ENCODE peak calls at places on chromosomes 11 and 22, in nine cellular contexts. I, H, O, Y, C, Z, G, M and R are unnamed samples.

GRCh38 chr11:68905421-68906360 is 2.0 kb downstream of the IGHMBP2 start:
- DNase-seq in I (no peak), H (no peak), O (no peak), Y (no peak), C (no peak), Z (no peak), G (peak; percentile 63), M (no peak), R (no peak)

GRCh38 chr22:25360411-25360810 is 141.0 kb downstream of the CRYBB2 start:
- DNase-seq in I (peak; percentile 66), H (no peak), O (no peak), Y (no peak), C (no peak), Z (no peak), G (peak; percentile 42), M (no peak), R (no peak)

GRCh38 chr22:20244250-20244648 is 23.9 kb downstream of the RTN4R start:
- DNase-seq in I (no peak), H (no peak), O (no peak), Y (no peak), C (no peak), Z (no peak), G (no peak), M (no peak), R (no peak)

GRCh38 chr11:31657091-31657490 is 147.5 kb downstream of the ELP4 start:
- DNase-seq in I (no peak), H (no peak), O (no peak), Y (no peak), C (no peak), Z (no peak), G (no peak), M (no peak), R (no peak)

GRCh38 chr22:46295277-46295971 is 1.2 kb upstream of the GTSE1 start:
- DNase-seq in I (no peak), H (no peak), O (no peak), Y (no peak), C (no peak), Z (peak; percentile 38), G (no peak), M (no peak), R (peak; percentile 31)

GRCh38 chr11:35811783-35812182 is 132.1 kb upstream of the LDLRAD3 start:
- DNase-seq in I (no peak), H (no peak), O (no peak), Y (no peak), C (no peak), Z (no peak), G (no peak), M (no peak), R (no peak)

GRCh38 chr11:127843483-127844396 is 743.6 kb downstream of the ETS1 start:
- DNase-seq in I (peak; percentile 86), H (peak; percentile 5), O (peak; percentile 63), Y (peak; percentile 80), C (peak; percentile 88), Z (peak; percentile 75), G (peak; percentile 79), M (peak; percentile 25), R (peak; percentile 75)

GRCh38 chr11:12019337-12019736 is 10.9 kb upstream of the DKK3 start:
- DNase-seq in I (no peak), H (no peak), O (no peak), Y (no peak), C (peak; percentile 87), Z (no peak), G (no peak), M (no peak), R (peak; percentile 44)

GRCh38 chr11:124174001-124174400 is 9.1 kb upstream of the OR10D3 start:
- DNase-seq in I (no peak), H (no peak), O (peak; percentile 59), Y (peak; percentile 93), C (no peak), Z (no peak), G (no peak), M (peak; percentile 72), R (no peak)

GRCh38 chr11:76275446-76275845 is 69.1 kb upstream of the WNT11 start:
- DNase-seq in I (no peak), H (no peak), O (no peak), Y (no peak), C (no peak), Z (no peak), G (no peak), M (no peak), R (no peak)

GRCh38 chr11:128893578-128894295 is 2.6 kb downstream of the KCNJ5 start:
- DNase-seq in I (no peak), H (no peak), O (no peak), Y (no peak), C (no peak), Z (no peak), G (no peak), M (no peak), R (no peak)

GRCh38 chr22:36587289-36588154 is 58.6 kb upstream of the EIF3D start:
- DNase-seq in I (peak; percentile 64), H (no peak), O (peak; percentile 71), Y (no peak), C (no peak), Z (no peak), G (no peak), M (no peak), R (no peak)

GRCh38 chr11:134142536-134142935 is 73.7 kb downstream of the JAM3 start:
- DNase-seq in I (no peak), H (no peak), O (peak; percentile 61), Y (no peak), C (no peak), Z (no peak), G (no peak), M (no peak), R (no peak)

GRCh38 chr22:39960791-39961746 is 872 bp downstream of the TMA7B start:
- DNase-seq in I (no peak), H (no peak), O (peak; percentile 97), Y (no peak), C (no peak), Z (no peak), G (no peak), M (peak; percentile 89), R (no peak)

GRCh38 chr11:119315139-119316016 is 1.6 kb downstream of the MCAM start:
- DNase-seq in I (no peak), H (no peak), O (no peak), Y (peak; percentile 76), C (peak; percentile 72), Z (no peak), G (no peak), M (no peak), R (no peak)

GRCh38 chr22:35703861-35704584 is 13.6 kb upstream of the APOL5 start:
- DNase-seq in I (no peak), H (no peak), O (peak; percentile 45), Y (no peak), C (no peak), Z (no peak), G (no peak), M (no peak), R (no peak)

GRCh38 chr22:18083406-18083805 is 5.6 kb downstream of the PEX26 start:
- DNase-seq in I (no peak), H (no peak), O (no peak), Y (no peak), C (no peak), Z (no peak), G (no peak), M (no peak), R (no peak)

GRCh38 chr11:9838229-9838628 is 174.4 kb downstream of the SWAP70 start:
- DNase-seq in I (no peak), H (no peak), O (peak; percentile 65), Y (no peak), C (no peak), Z (no peak), G (no peak), M (no peak), R (no peak)

GRCh38 chr11:69333149-69333710 is 39.3 kb downstream of the MYEOV start:
- DNase-seq in I (peak; percentile 25), H (no peak), O (no peak), Y (no peak), C (no peak), Z (no peak), G (peak; percentile 10), M (no peak), R (no peak)

GRCh38 chr11:56624661-56625110 is 10.0 kb upstream of the OR5M1 start:
- DNase-seq in I (no peak), H (no peak), O (peak; percentile 67), Y (no peak), C (no peak), Z (no peak), G (no peak), M (peak; percentile 45), R (no peak)

GRCh38 chr22:43812149-43812842 is at the start of gene EFCAB6:
- DNase-seq in I (peak; percentile 97), H (peak; percentile 75), O (peak; percentile 88), Y (peak; percentile 70), C (peak; percentile 96), Z (peak; percentile 92), G (peak; percentile 94), M (peak; percentile 69), R (peak; percentile 94)

GRCh38 chr11:73344191-73344607 is 32.0 kb upstream of the RELT start:
- DNase-seq in I (no peak), H (no peak), O (no peak), Y (peak; percentile 43), C (peak; percentile 79), Z (no peak), G (no peak), M (no peak), R (peak; percentile 66)

GRCh38 chr11:118305726-118306125 is 1.2 kb downstream of the CD3E start:
- DNase-seq in I (no peak), H (no peak), O (no peak), Y (no peak), C (no peak), Z (no peak), G (no peak), M (no peak), R (no peak)

GRCh38 chr11:11555228-11555627 is 66.6 kb downstream of the GALNT18 start:
- DNase-seq in I (no peak), H (no peak), O (no peak), Y (peak; percentile 95), C (peak; percentile 80), Z (peak; percentile 73), G (no peak), M (peak; percentile 44), R (peak; percentile 78)

GRCh38 chr11:110086892-110087309 is 6.3 kb upstream of the ZC3H12C start:
- DNase-seq in I (no peak), H (no peak), O (peak; percentile 92), Y (no peak), C (no peak), Z (no peak), G (no peak), M (no peak), R (no peak)

GRCh38 chr11:44046202-44046601 is 1.6 kb upstream of the ACCSL start:
- DNase-seq in I (no peak), H (no peak), O (no peak), Y (no peak), C (no peak), Z (no peak), G (no peak), M (no peak), R (no peak)

GRCh38 chr22:47817380-47817779 is 1054.9 kb downstream of the TBC1D22A start:
- DNase-seq in I (no peak), H (no peak), O (no peak), Y (no peak), C (no peak), Z (no peak), G (no peak), M (no peak), R (no peak)

GRCh38 chr11:72405009-72405408 is 29.3 kb downstream of the CLPB start:
- DNase-seq in I (no peak), H (no peak), O (no peak), Y (no peak), C (no peak), Z (no peak), G (no peak), M (no peak), R (no peak)

GRCh38 chr11:46519351-46519750 is 74.5 kb downstream of the AMBRA1 start:
- DNase-seq in I (no peak), H (no peak), O (no peak), Y (no peak), C (no peak), Z (no peak), G (no peak), M (no peak), R (no peak)

GRCh38 chr22:48982321-48982905 is 845.3 kb downstream of the BRD1 start:
- DNase-seq in I (no peak), H (no peak), O (no peak), Y (no peak), C (no peak), Z (no peak), G (no peak), M (no peak), R (no peak)

GRCh38 chr11:113147249-113147648 is 167.1 kb upstream of the TTC12 start:
- DNase-seq in I (no peak), H (no peak), O (no peak), Y (peak; percentile 54), C (no peak), Z (no peak), G (no peak), M (no peak), R (no peak)